ENCODE peak calls at places on chromosomes 1 and 21, in four cellular contexts. I is adrenal gland, S is astrocyte, U is tibial artery. V is an unnamed sample.

GRCh38 chr1:159879977-159880376 is 17.5 kb upstream of the VSIG8 start:
- DNase-seq in I (no peak), S (peak; percentile 69), U (no peak), V (no peak)

GRCh38 chr1:39818482-39818881 is 29.8 kb upstream of the BMP8B start:
- DNase-seq in I (no peak), S (no peak), U (no peak), V (no peak)

GRCh38 chr1:113903496-113904291 is 905 bp downstream of the AP4B1 start:
- DNase-seq in I (no peak), S (no peak), U (no peak), V (no peak)

GRCh38 chr1:3593745-3594144 is 17.6 kb downstream of the MEGF6 start:
- DNase-seq in I (no peak), S (no peak), U (no peak), V (no peak)

GRCh38 chr1:81209471-81209870 is 591.3 kb upstream of the ADGRL2 start:
- DNase-seq in I (no peak), S (no peak), U (no peak), V (no peak)

GRCh38 chr1:71252900-71253299 is 172.1 kb upstream of the ZRANB2 start:
- DNase-seq in I (no peak), S (no peak), U (no peak), V (no peak)

GRCh38 chr1:21217812-21218596 is 41.3 kb upstream of the EIF4G3 start:
- DNase-seq in I (no peak), S (no peak), U (no peak), V (no peak)

GRCh38 chr1:17792421-17792820 is 37.3 kb downstream of the ACTL8 start:
- DNase-seq in I (no peak), S (no peak), U (peak; percentile 20), V (no peak)

GRCh38 chr1:76124196-76124595 is 49.6 kb downstream of the ST6GALNAC3 start:
- DNase-seq in I (no peak), S (no peak), U (no peak), V (peak; percentile 28)

GRCh38 chr1:217747156-217747769 is 116.1 kb downstream of the SPATA17 start:
- DNase-seq in I (no peak), S (peak; percentile 13), U (no peak), V (peak; percentile 4)

GRCh38 chr1:236942431-236942830 is 61.8 kb downstream of the MT1HL1 start:
- DNase-seq in I (no peak), S (no peak), U (no peak), V (no peak)

GRCh38 chr1:161962094-161962887 is 61.4 kb downstream of the OLFML2B start:
- DNase-seq in I (no peak), S (peak; percentile 88), U (no peak), V (peak; percentile 75)

GRCh38 chr21:42441963-42442362 is 38.3 kb downstream of the UBASH3A start:
- DNase-seq in I (no peak), S (no peak), U (no peak), V (no peak)
- H3K4me3 ChIP-seq in I (no peak overlapping the region), S (no peak overlapping the region), U (no peak overlapping the region), V (no peak overlapping the region)

GRCh38 chr1:216175714-216176113 is 247.5 kb downstream of the USH2A start:
- DNase-seq in I (no peak), S (no peak), U (no peak), V (no peak)
- TF ChIP-seq CTCF in I (no peak), S (no peak), U (no peak), V (no peak)

GRCh38 chr1:227728892-227729143 is 6.3 kb downstream of the JMJD4 start:
- DNase-seq in I (no peak), S (no peak), U (no peak), V (no peak)

GRCh38 chr1:227726924-227727599 is 8.0 kb downstream of the JMJD4 start:
- DNase-seq in I (no peak), S (no peak), U (no peak), V (no peak)

GRCh38 chr1:227725036-227725435 is 10.1 kb downstream of the JMJD4 start:
- DNase-seq in I (no peak), S (no peak), U (no peak), V (no peak)

GRCh38 chr1:227728059-227728891 is 6.8 kb downstream of the JMJD4 start:
- DNase-seq in I (peak; percentile 87), S (peak; percentile 44), U (peak; percentile 82), V (peak; percentile 76)

GRCh38 chr1:227726318-227726717 is 8.8 kb downstream of the JMJD4 start:
- DNase-seq in I (no peak), S (no peak), U (no peak), V (no peak)
- H3K36me3 ChIP-seq in I (no peaks in the 10 kb centered on the region), S (no peaks in the 10 kb centered on the region), U (no peaks in the 10 kb centered on the region), V (no peaks in the 10 kb centered on the region)

GRCh38 chr1:59020151-59020997 is 236.5 kb upstream of the JUN start:
- DNase-seq in I (peak; percentile 52), S (peak; percentile 67), U (peak; percentile 77), V (peak; percentile 56)
- H3K4me3 ChIP-seq in I (peak overlapping the region; percentile 39), S (peak overlapping the region; percentile 24), U (peak overlapping the region; percentile 38), V (no peak overlapping the region)

GRCh38 chr1:54848134-54848948 is 38.7 kb downstream of the DHCR24 start:
- DNase-seq in I (no peak), S (no peak), U (peak; percentile 23), V (no peak)
- TF ChIP-seq CTCF in I (no peak), S (no peak), U (no peak), V (no peak)

V was measured in kidney epithelial cell.